ENCODE peak calls at places on chromosomes 11 and 22, in eight cellular contexts. O is brain microvascular endothelial cell, C is body of pancreas, W is tibial nerve, P is cardiac fibroblast, H is GM13977, Q is choroid plexus epithelial cell, Z is RWPE1. F is an unnamed sample.

GRCh38 chr11:125585486-125585885 is 7.2 kb upstream of the STT3A start:
- DNase-seq in Q (no peak), Z (no peak), H (no peak), O (no peak), W (no peak), C (no peak), P (no peak), F (no peak)

GRCh38 chr11:65931773-65932557 is 12.7 kb downstream of the DRAP1 start:
- DNase-seq in W (no peak), O (no peak), H (no peak), Z (no peak), C (no peak), P (peak), Q (peak), F (no peak)

GRCh38 chr11:69049490-69049867 is 747 bp downstream of the TPCN2 start:
- DNase-seq in H (no peak), C (no peak), Q (no peak), O (no peak), Z (peak), P (no peak), W (no peak), F (no peak)

GRCh38 chr22:16914006-16914405 is 88.8 kb upstream of the XKR3 start:
- DNase-seq in Z (no peak), Q (no peak), W (no peak), P (no peak), O (no peak), C (no peak), H (no peak), F (no peak)

GRCh38 chr11:69393178-69393832 is 88.2 kb upstream of the LINC01488 start:
- DNase-seq in O (no peak), C (no peak), W (no peak), Z (no peak), P (no peak), Q (no peak), H (no peak), F (no peak)

GRCh38 chr22:31530816-31531180 is 34.5 kb downstream of the SFI1 start:
- DNase-seq in O (no peak), C (no peak), W (no peak), H (no peak), P (peak), Q (peak), Z (no peak), F (no peak)

GRCh38 chr11:103700605-103701004 is 335.8 kb upstream of the DDI1 start:
- DNase-seq in C (no peak), Z (no peak), Q (peak), O (peak), H (no peak), P (peak), W (no peak), F (peak)

GRCh38 chr22:41762980-41763779 is 37.3 kb upstream of the CCDC134 start:
- DNase-seq in Z (no peak), O (peak), P (peak), H (peak), Q (peak), W (no peak), C (peak), F (no peak)

GRCh38 chr22:35727436-35727835 is 9.8 kb downstream of the APOL5 start:
- DNase-seq in P (peak), Z (no peak), O (no peak), C (no peak), H (no peak), W (no peak), Q (no peak), F (no peak)

GRCh38 chr22:46070722-46071450 is 79.4 kb upstream of the PPARA start:
- DNase-seq in Q (peak), O (no peak), Z (no peak), W (no peak), C (peak), H (peak), P (peak), F (no peak)

GRCh38 chr11:68940651-68941323 is 37.1 kb downstream of the IGHMBP2 start:
- DNase-seq in O (no peak), W (no peak), Q (no peak), P (no peak), C (no peak), H (no peak), Z (no peak), F (no peak)

GRCh38 chr11:34044664-34045485 is 6.7 kb upstream of the CAPRIN1 start:
- DNase-seq in C (no peak), W (peak), O (peak), H (no peak), Q (peak), Z (peak), P (peak), F (peak)

GRCh38 chr22:34160117-34160758 is 240.0 kb upstream of the LARGE1 start:
- DNase-seq in O (no peak), Q (no peak), W (no peak), C (no peak), P (no peak), Z (no peak), H (no peak), F (no peak)

GRCh38 chr22:17257578-17257977 is 38.3 kb upstream of the ADA2 start:
- DNase-seq in Q (no peak), Z (no peak), C (peak), O (no peak), H (no peak), W (no peak), P (no peak), F (no peak)

GRCh38 chr11:66289548-66290331 is 797 bp upstream of the YIF1A start:
- DNase-seq in Z (no peak), W (peak), C (peak), H (peak), O (no peak), P (peak), Q (no peak), F (peak)

GRCh38 chr22:41382098-41382578 is 396 bp downstream of the TEF start:
- DNase-seq in P (peak), H (peak), W (peak), O (no peak), Z (peak), C (peak), Q (peak), F (no peak)

GRCh38 chr22:32469799-32470212 is 4.8 kb upstream of the FBXO7 start:
- DNase-seq in P (peak), W (no peak), Q (peak), C (peak), H (no peak), O (peak), Z (no peak), F (peak)

GRCh38 chr11:8813658-8814057 is 97.3 kb upstream of the AKIP1 start:
- DNase-seq in Z (peak), O (peak), C (peak), P (peak), Q (peak), H (peak), W (peak), F (peak)

GRCh38 chr11:111528557-111528956 is 12.0 kb upstream of the LAYN start:
- DNase-seq in C (no peak), P (peak), Q (no peak), H (no peak), W (no peak), O (no peak), Z (no peak), F (no peak)

GRCh38 chr11:279966-280761 is 2.0 kb downstream of the NLRP6 start:
- DNase-seq in O (no peak), Z (no peak), H (peak), W (no peak), C (peak), Q (peak), P (peak), F (no peak)

GRCh38 chr22:19912236-19912999 is 29.2 kb upstream of the COMT start:
- DNase-seq in O (no peak), W (no peak), Q (peak), H (no peak), C (no peak), P (no peak), Z (no peak), F (no peak)

GRCh38 chr22:27662359-27663030 is 139.1 kb downstream of the MN1 start:
- DNase-seq in Q (peak), C (peak), W (no peak), H (no peak), Z (no peak), O (no peak), P (no peak), F (peak)

GRCh38 chr11:116736763-116737162 is 36.0 kb downstream of the BUD13 start:
- DNase-seq in P (no peak), H (no peak), O (no peak), C (no peak), Z (no peak), W (no peak), Q (no peak), F (no peak)

GRCh38 chr11:63369165-63369970 is at the start of gene SLC22A9:
- DNase-seq in O (no peak), Z (no peak), P (no peak), W (no peak), C (peak), Q (no peak), H (no peak), F (no peak)

GRCh38 chr11:134406264-134407185 is 5.5 kb downstream of the B3GAT1 start:
- DNase-seq in C (no peak), W (no peak), O (no peak), P (no peak), Q (no peak), H (no peak), Z (peak), F (no peak)

GRCh38 chr22:24681236-24681635 is 78.2 kb downstream of the GGT1 start:
- DNase-seq in O (peak), H (no peak), W (no peak), C (no peak), P (peak), Q (peak), Z (no peak), F (peak)

GRCh38 chr11:578276-579035 is 2.2 kb downstream of the PHRF1 start:
- DNase-seq in P (no peak), C (no peak), Q (no peak), O (no peak), H (no peak), Z (no peak), W (no peak), F (no peak)

GRCh38 chr11:91768783-91769182 is 455.8 kb upstream of the FAT3 start:
- DNase-seq in O (no peak), H (no peak), C (no peak), Q (no peak), P (no peak), W (no peak), Z (no peak), F (no peak)

GRCh38 chr11:99320769-99321290 is 300.1 kb downstream of the CNTN5 start:
- DNase-seq in O (no peak), H (no peak), Z (no peak), C (no peak), W (no peak), Q (no peak), P (peak), F (no peak)

GRCh38 chr11:30426781-30427180 is 103.9 kb downstream of the ARL14EP start:
- DNase-seq in O (no peak), Q (no peak), Z (no peak), C (no peak), H (no peak), P (no peak), W (no peak), F (no peak)

GRCh38 chr22:40218723-40219294 is 41.1 kb downstream of the TNRC6B start:
- DNase-seq in P (no peak), Q (no peak), O (no peak), H (no peak), W (no peak), Z (no peak), C (no peak), F (no peak)

GRCh38 chr11:117808768-117809167 is 11.8 kb upstream of the DSCAML1 start:
- DNase-seq in O (no peak), Q (no peak), Z (no peak), W (no peak), C (no peak), P (no peak), H (no peak), F (no peak)

DNA sequence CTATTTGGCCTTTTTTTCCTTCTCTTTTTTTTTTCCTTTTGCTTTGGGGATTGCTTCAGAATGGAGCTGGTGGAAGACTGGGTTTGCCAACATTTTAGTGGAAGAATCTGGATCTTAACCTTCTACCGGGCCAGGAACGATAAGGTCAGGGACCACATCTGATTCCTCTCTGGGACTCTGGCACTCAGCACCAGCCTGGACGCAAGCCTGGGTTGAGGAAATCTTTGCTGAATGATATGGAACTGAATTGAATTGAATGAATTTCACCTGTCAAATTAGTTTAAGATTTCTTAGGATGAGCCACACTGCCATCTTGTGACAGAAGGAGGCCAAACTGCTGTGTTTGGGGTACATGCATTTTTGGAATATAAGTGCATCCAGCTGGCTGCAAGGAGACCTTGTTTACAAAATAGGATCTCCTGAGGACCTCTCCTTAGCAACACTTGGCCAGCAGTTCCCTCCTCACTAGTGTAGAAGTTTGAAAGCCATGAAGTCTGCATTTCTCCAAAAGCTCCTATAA is 30.4 kb downstream of the TPBGL start:
- DNase-seq in P (peak), W (no peak), C (no peak), Q (peak), H (peak), Z (peak), O (no peak), F (no peak)
- TF ChIP-seq CTCF in P (peak), W (no peak), C (no peak), Q (peak), H (peak), Z (peak), O (peak), F (peak)

DNA sequence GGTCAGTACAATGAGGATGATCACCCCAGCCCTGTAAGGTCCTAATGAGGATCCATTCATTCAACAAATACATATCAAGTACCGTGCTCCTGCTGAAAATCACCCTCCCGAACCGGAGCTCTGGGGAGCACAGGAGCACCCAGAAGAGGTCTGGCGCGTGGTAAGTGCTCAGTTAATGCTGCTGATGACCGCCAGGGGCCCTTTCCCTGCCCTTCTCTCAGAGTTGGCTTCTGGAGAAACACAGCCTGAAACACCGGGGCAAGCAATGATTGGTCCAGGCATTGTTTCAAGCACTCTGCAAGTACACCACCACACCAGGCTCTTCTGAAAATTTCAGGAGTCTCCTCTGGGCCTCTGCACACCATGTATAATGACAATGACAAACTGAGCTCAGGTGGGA is 3.8 kb upstream of the CCDC86 start:
- DNase-seq in P (peak), O (no peak), Q (peak), W (no peak), Z (no peak), C (no peak), H (no peak), F (no peak)
- TF ChIP-seq CTCF in P (peak), O (peak), Q (peak), W (no peak), Z (no peak), C (no peak), H (no peak), F (no peak)

GRCh38 chr11:109426442-109426841 is 4.5 kb downstream of the C11orf87 start:
- DNase-seq in O (no peak), P (peak), C (no peak), H (no peak), W (no peak), Q (peak), Z (no peak), F (no peak)
- TF ChIP-seq CTCF in O (peak), P (peak), C (no peak), H (peak), W (no peak), Q (peak), Z (no peak), F (no peak)

GRCh38 chr11:55942785-55943392 is 6.7 kb upstream of the OR5I1 start:
- DNase-seq in W (peak), H (peak), P (peak), C (no peak), Q (peak), Z (peak), O (peak), F (no peak)
- TF ChIP-seq CTCF in W (peak), H (peak), P (peak), C (peak), Q (peak), Z (peak), O (no peak), F (peak)

GRCh38 chr11:2445107-2445947 is 519 bp downstream of the KCNQ1 start:
- DNase-seq in Z (no peak), O (no peak), Q (no peak), H (peak), P (no peak), W (no peak), C (peak), F (no peak)

GRCh38 chr11:2444301-2445106 is at the start of the genes KCNQ1 and TRPM5:
- DNase-seq in P (no peak), W (no peak), Q (no peak), H (peak), C (peak), Z (peak), O (no peak), F (no peak)

GRCh38 chr11:2442554-2442953 is 1.8 kb downstream of the TRPM5 start:
- DNase-seq in C (no peak), Z (no peak), O (no peak), Q (no peak), H (no peak), P (no peak), W (no peak), F (no peak)

GRCh38 chr11:2443406-2443805 is 908 bp downstream of the TRPM5 start:
- DNase-seq in C (no peak), Z (no peak), P (no peak), W (no peak), O (no peak), H (no peak), Q (no peak), F (no peak)

GRCh38 chr11:2443881-2444300 is 423 bp downstream of the TRPM5 start:
- DNase-seq in H (no peak), Z (no peak), Q (no peak), W (no peak), O (no peak), C (peak), P (no peak), F (no peak)
- TF ChIP-seq CTCF in H (no peak), Z (no peak), Q (no peak), W (no peak), O (no peak), C (no peak), P (no peak), F (no peak)

GRCh38 chr11:6303657-6304056 is 16.6 kb downstream of the CAVIN3 start:
- DNase-seq in P (no peak), Z (no peak), O (no peak), H (no peak), C (no peak), W (no peak), Q (no peak), F (no peak)

GRCh38 chr11:6298605-6299004 is 21.7 kb downstream of the CAVIN3 start:
- DNase-seq in P (peak), W (no peak), O (no peak), C (peak), Z (peak), H (no peak), Q (peak), F (no peak)

GRCh38 chr11:6300325-6300724 is 20.0 kb downstream of the CAVIN3 start:
- DNase-seq in C (no peak), H (no peak), O (no peak), P (no peak), Q (no peak), Z (no peak), W (no peak), F (no peak)

GRCh38 chr11:6301096-6301495 is 19.2 kb downstream of the CAVIN3 start:
- DNase-seq in C (no peak), P (no peak), H (no peak), Z (no peak), W (no peak), Q (no peak), O (no peak), F (no peak)

GRCh38 chr11:6297831-6298230 is 22.5 kb downstream of the CAVIN3 start:
- DNase-seq in P (peak), O (no peak), Z (peak), W (peak), C (peak), Q (peak), H (no peak), F (no peak)
- TF ChIP-seq CTCF in P (peak), O (peak), Z (peak), W (peak), C (no peak), Q (peak), H (peak), F (peak)

DNA sequence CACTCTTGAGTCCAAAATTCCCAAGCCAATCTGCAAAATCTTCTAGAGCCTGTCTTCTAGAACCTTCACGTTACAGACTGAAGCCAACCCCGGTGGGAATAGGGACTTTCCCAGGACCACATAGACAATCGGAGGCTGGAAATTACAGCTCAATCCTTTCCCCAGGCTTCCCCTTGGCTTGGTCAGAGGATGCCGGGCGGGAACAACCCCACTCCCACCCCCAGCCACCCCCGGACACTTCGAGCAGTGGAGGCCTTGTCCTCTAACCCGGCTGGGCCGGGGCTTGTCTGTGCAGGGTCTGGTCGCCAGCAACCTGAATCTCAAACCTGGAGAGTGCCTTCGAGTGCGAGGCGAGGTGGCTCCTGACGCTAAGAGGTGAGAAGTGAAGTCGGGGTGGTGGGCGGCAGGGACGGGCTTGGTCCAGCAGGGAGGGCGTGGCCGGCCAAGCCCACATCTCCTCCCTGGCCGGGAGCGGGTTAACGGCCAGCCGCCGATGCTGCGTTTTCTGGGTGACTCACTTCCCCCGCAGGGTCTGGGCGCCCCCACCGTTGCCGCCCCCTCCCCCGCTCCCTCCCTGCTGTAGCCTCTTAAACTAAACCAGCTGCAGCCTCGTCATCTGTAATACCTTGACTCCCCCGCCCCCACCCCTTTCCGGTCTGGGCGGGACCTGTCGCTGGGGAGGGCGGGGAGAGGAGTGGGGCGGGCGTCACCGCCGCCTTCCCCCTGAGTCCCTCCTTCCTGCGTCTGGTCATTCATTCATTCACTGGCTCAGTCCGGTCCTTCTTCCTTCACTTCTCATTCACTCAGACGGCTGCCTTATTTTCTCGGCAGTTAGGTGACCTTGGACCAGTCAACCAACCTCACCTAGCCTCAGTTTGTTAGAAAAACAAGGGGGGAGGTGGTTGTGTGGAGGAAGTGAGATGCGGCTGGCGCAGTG is 1.5 kb downstream of the LGALS1 start:
- DNase-seq in H (peak), O (peak), C (peak), P (peak), Q (peak), W (peak), Z (peak), F (peak)
- TF ChIP-seq CTCF in H (no peak), O (no peak), C (no peak), P (no peak), Q (no peak), W (no peak), Z (no peak), F (no peak)